ENCODE peak calls at places on chromosomes 2 and 18, in four cellular contexts. One of them, this sample, is unnamed.

GRCh38 chr18:4004176-4004829 is 450.8 kb downstream of the DLGAP1 start:
- DNase-seq in K562: no peak
- DNase-seq in HCT116: peak; percentile 16
- DNase-seq in GM12878: no peak
- DNase-seq in this sample: no peak

GRCh38 chr18:48230459-48231113 is 178.6 kb downstream of the ZBTB7C start:
- DNase-seq in GM12878: no peak
- DNase-seq in HCT116: peak; percentile 57
- DNase-seq in K562: peak; percentile 51
- DNase-seq in this sample: peak; percentile 29

GRCh38 chr2:236051803-236052202 is 116.4 kb downstream of the GBX2 start:
- DNase-seq in HCT116: no peak
- DNase-seq in GM12878: no peak
- DNase-seq in K562: no peak
- DNase-seq in this sample: no peak

GRCh38 chr2:108786354-108787208 is at the start of gene CCDC138:
- DNase-seq in HCT116: peak; percentile 68
- DNase-seq in K562: peak; percentile 92
- DNase-seq in GM12878: peak; percentile 35
- DNase-seq in this sample: peak; percentile 90

GRCh38 chr18:46073474-46074331 is 1.6 kb upstream of the PSTPIP2 start:
- DNase-seq in HCT116: peak; percentile 51
- DNase-seq in K562: peak; percentile 30
- DNase-seq in GM12878: no peak
- DNase-seq in this sample: peak; percentile 83

GRCh38 chr2:71906357-71906973 is 241.2 kb downstream of the CYP26B1 start:
- DNase-seq in GM12878: no peak
- DNase-seq in HCT116: no peak
- DNase-seq in K562: no peak
- DNase-seq in this sample: no peak

GRCh38 chr2:200352631-200353030 is 46.1 kb downstream of the SPATS2L start:
- DNase-seq in K562: no peak
- DNase-seq in GM12878: no peak
- DNase-seq in HCT116: peak; percentile 45
- DNase-seq in this sample: no peak

GRCh38 chr2:152385718-152386117 is 50.7 kb downstream of the FMNL2 start:
- DNase-seq in GM12878: no peak
- DNase-seq in HCT116: no peak
- DNase-seq in K562: no peak
- DNase-seq in this sample: no peak

GRCh38 chr2:108923736-108924443 is 65.1 kb downstream of the EDAR start:
- DNase-seq in GM12878: no peak
- DNase-seq in K562: no peak
- DNase-seq in HCT116: no peak
- DNase-seq in this sample: no peak

GRCh38 chr18:49846263-49846662 is 32.9 kb upstream of the ACAA2 start:
- DNase-seq in K562: no peak
- DNase-seq in GM12878: no peak
- DNase-seq in HCT116: no peak
- DNase-seq in this sample: no peak

GRCh38 chr2:111946294-111947114 is 48.1 kb downstream of the MERTK start:
- DNase-seq in HCT116: peak; percentile 94
- DNase-seq in GM12878: no peak
- DNase-seq in K562: no peak
- DNase-seq in this sample: no peak

GRCh38 chr2:111947219-111947618 is 48.8 kb downstream of the MERTK start:
- DNase-seq in GM12878: no peak
- DNase-seq in K562: no peak
- DNase-seq in HCT116: no peak
- DNase-seq in this sample: no peak

GRCh38 chr2:111948832-111949231 is 50.4 kb downstream of the MERTK start:
- DNase-seq in GM12878: no peak
- DNase-seq in K562: no peak
- DNase-seq in HCT116: no peak
- DNase-seq in this sample: no peak

GRCh38 chr2:111944536-111945210 is 46.3 kb downstream of the MERTK start:
- DNase-seq in K562: no peak
- DNase-seq in GM12878: no peak
- DNase-seq in HCT116: no peak
- DNase-seq in this sample: no peak

DNA sequence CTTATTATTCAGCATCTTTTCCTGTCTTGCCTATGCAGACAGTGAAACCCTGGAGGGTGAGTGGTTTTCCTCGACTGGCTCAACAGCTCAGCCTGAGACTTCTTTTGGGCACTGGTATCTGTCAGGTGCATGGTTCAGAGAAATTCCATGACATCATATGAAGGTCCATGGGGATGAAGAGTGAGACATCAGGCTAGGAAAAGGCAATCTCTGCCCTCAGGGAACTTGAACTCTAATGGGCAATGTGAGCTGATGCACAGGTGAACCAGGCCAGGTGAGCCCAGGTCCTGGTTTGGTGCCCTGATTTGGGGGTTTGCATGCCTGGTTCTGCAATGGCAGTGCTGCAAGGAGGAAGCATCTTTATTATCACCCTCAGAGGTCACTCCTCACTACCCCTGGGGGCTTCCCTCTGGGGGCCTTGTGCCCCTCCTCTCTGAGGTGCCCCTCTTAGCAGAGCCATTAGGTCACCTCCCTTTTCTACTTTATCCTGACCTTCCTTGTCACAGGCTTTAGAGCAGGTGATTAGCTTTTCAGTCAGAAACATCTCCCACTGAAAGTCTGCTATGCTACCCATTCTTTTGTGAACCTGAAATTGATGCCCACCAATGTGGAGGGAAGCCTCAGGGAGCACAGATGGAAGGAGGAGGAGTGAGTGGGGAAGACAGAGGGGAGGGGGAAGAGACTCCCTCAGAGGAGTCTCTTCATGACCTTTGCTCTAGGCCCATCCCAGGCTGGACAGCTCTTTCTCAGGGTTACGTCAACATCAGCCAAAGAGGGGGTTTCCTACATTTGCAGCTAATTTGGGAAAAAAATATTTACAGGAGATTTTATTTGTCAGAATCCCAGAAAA is 47.3 kb downstream of the MERTK start:
- DNase-seq in GM12878: no peak
- DNase-seq in HCT116: no peak
- DNase-seq in K562: no peak
- DNase-seq in this sample: no peak
- TF ChIP-seq REST in GM12878: no peak
- TF ChIP-seq REST in HCT116: peak; percentile 44
- TF ChIP-seq REST in K562: no peak
- TF ChIP-seq REST in this sample: no peak

DNA sequence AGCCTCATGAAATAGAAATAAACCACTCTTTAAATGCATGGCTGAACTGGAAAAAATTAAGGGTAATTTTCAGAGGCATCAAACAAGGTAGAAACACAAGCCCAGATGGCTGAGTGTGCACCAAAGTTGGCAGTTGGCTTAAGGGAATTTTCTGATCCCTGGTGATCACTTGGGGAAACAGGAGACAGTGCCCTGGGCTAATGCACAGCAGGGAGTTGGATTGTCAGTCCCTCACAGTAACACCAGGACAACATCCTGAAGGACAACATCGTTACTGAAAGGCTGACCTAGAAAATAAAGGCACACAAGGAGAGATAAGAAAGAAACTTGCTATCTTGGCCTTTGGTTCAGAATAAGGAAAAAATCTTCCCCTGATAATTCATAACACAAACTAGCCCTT is 417.0 kb downstream of the SLC4A3 start:
- DNase-seq in HCT116: no peak
- DNase-seq in K562: no peak
- DNase-seq in GM12878: no peak
- DNase-seq in this sample: no peak
- TF ChIP-seq REST in HCT116: no peak
- TF ChIP-seq REST in K562: no peak
- TF ChIP-seq REST in GM12878: no peak
- TF ChIP-seq REST in this sample: no peak

GRCh38 chr2:64732153-64732552 is 78.4 kb upstream of the SERTAD2 start:
- DNase-seq in GM12878: no peak
- DNase-seq in K562: no peak
- DNase-seq in HCT116: no peak
- DNase-seq in this sample: no peak

GRCh38 chr2:64731306-64731654 is 77.6 kb upstream of the SERTAD2 start:
- DNase-seq in GM12878: no peak
- DNase-seq in HCT116: no peak
- DNase-seq in K562: no peak
- DNase-seq in this sample: no peak

GRCh38 chr2:64727843-64728463 is 74.2 kb upstream of the SERTAD2 start:
- DNase-seq in HCT116: no peak
- DNase-seq in GM12878: no peak
- DNase-seq in K562: no peak
- DNase-seq in this sample: no peak

GRCh38 chr2:64731746-64732145 is 78.0 kb upstream of the SERTAD2 start:
- DNase-seq in HCT116: no peak
- DNase-seq in GM12878: no peak
- DNase-seq in K562: no peak
- DNase-seq in this sample: peak; percentile 59

GRCh38 chr2:64730551-64731305 is 77.0 kb upstream of the SERTAD2 start:
- DNase-seq in GM12878: peak; percentile 69
- DNase-seq in HCT116: no peak
- DNase-seq in K562: no peak
- DNase-seq in this sample: no peak
- TF ChIP-seq REST in GM12878: no peak
- TF ChIP-seq REST in HCT116: no peak
- TF ChIP-seq REST in K562: no peak
- TF ChIP-seq REST in this sample: no peak

DNA sequence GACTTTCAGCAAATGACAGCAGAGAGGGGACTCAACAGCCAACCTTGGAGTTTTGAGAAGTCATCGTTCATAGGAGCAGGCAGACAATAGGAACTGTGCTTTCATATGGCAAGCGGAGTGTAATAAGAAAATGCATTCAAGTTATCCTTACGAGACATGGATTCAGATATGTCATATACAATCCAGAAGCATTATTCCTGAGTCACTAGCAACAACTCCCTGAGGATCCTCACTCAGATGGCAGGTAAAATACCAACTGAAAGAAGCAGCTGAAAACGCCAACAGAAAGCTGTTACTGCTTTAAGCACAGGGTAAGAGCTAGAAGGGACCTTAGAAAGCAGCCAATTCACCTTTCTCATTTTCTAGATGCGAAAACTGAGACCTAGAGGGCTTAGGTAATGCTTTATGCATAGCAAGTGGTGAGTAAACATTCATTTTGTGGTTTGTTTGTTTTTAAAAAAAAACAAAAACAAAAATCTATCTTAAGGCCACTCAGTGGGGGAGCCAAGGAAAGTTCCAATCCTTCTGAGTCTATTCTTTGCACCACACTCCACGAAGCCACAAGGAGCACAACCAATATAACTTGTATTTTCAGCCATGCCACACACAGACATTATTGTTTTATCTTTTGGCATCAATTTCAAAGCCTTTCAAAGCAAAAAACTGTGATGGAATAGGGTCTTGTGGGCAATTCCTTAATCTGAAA is 89.1 kb upstream of the RIOK3 start:
- DNase-seq in GM12878: no peak
- DNase-seq in HCT116: no peak
- DNase-seq in K562: no peak
- DNase-seq in this sample: no peak
- TF ChIP-seq REST in GM12878: no peak
- TF ChIP-seq REST in HCT116: no peak
- TF ChIP-seq REST in K562: no peak
- TF ChIP-seq REST in this sample: no peak

GRCh38 chr18:52554180-52554579 is 214.2 kb downstream of the DCC start:
- DNase-seq in K562: no peak
- DNase-seq in HCT116: no peak
- DNase-seq in GM12878: no peak
- DNase-seq in this sample: no peak
- TF ChIP-seq REST in K562: no peak
- TF ChIP-seq REST in HCT116: no peak
- TF ChIP-seq REST in GM12878: no peak
- TF ChIP-seq REST in this sample: no peak

GRCh38 chr18:57446322-57446721 is 11.1 kb downstream of the ONECUT2 start:
- DNase-seq in HCT116: no peak
- DNase-seq in GM12878: no peak
- DNase-seq in K562: peak; percentile 52
- DNase-seq in this sample: no peak
- TF ChIP-seq REST in HCT116: peak; percentile 3
- TF ChIP-seq REST in GM12878: no peak
- TF ChIP-seq REST in K562: no peak
- TF ChIP-seq REST in this sample: peak; percentile 50

GRCh38 chr2:211014376-211014775 is 458.0 kb downstream of the CPS1 start:
- DNase-seq in GM12878: no peak
- DNase-seq in HCT116: no peak
- DNase-seq in K562: no peak
- DNase-seq in this sample: no peak

DNA sequence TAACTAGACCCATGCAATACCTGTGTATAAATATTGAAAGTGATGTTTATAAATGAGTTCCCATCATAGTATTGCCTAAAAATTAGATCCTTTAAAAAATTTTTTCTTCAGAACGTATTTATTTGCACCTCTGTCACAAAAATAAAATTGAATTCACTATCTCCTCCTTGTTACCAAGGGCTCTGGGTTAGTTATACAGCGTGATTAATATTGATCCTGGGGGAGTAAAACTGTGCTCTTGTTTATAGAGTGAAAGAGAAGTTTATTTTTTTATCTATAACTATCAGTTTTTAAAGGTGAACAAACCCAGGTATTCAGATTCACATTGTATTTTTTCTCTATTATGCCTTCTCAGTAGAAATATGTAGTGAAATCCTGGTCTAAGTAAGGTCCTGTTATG is 458.5 kb downstream of the CPS1 start:
- DNase-seq in K562: no peak
- DNase-seq in HCT116: no peak
- DNase-seq in GM12878: no peak
- DNase-seq in this sample: no peak
- TF ChIP-seq REST in K562: no peak
- TF ChIP-seq REST in HCT116: no peak
- TF ChIP-seq REST in GM12878: no peak
- TF ChIP-seq REST in this sample: no peak

DNA sequence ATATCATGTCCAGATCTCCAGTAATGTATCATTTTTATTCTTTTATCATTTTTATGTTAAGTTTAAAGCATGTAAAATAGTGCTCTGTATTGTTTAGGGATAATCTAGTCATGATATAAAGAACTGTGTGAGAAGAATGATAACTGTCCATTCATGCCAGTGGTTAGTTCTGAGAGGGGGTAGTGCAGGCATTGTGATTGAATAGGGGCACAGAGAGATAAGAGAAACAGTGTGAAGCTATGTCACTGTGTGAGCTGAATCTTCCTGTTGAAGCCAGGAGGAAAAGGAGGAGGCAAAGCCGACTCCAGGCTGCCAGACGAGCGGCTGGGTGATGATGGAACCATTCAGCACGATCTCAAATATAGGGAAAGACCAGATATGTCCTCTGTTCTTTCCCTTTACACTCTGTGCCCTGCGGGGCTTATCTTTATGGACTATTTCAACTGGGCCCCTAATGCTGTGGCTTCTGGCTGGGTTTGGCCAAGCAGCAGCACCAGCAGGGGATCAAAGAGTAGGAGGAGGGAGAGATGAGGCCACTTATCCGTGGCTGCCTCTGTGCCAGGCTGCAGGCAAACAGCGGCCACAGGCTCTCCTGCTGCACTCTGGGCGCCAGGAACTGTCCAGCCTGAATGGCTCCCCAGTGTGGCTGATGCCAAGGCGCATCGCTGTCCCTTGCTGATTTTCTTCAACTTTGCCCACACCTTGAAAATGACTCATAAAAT is 128.0 kb downstream of the SPP2 start:
- DNase-seq in HCT116: no peak
- DNase-seq in GM12878: no peak
- DNase-seq in K562: no peak
- DNase-seq in this sample: no peak
- TF ChIP-seq REST in HCT116: peak; percentile 75
- TF ChIP-seq REST in GM12878: peak; percentile 52
- TF ChIP-seq REST in K562: no peak
- TF ChIP-seq REST in this sample: peak; percentile 82